ENCODE peak calls at places on chromosomes 3 and 15, in ten cellular contexts. F, S, Y, H, T, R, J, B, N and G are unnamed samples.

GRCh38 chr3:195181781-195182469 is 89.0 kb downstream of the XXYLT1 start:
- DNase-seq in Y (no peak), H (no peak), F (no peak), J (no peak), N (peak), B (no peak), S (no peak), T (no peak), R (no peak), G (no peak)

GRCh38 chr15:39084683-39085530 is 496.0 kb upstream of the THBS1 start:
- DNase-seq in B (no peak), N (peak), J (peak), T (peak), F (no peak), R (no peak), S (peak), H (no peak), Y (peak), G (peak)

GRCh38 chr15:72169921-72170611 is 27.5 kb downstream of the GRAMD2A start:
- DNase-seq in B (no peak), F (no peak), N (no peak), R (no peak), Y (no peak), J (no peak), H (peak), S (no peak), T (no peak), G (no peak)

GRCh38 chr15:88908697-88909621 is 4.2 kb downstream of the MFGE8 start:
- DNase-seq in Y (no peak), F (no peak), S (no peak), N (no peak), J (peak), R (peak), B (no peak), T (no peak), H (peak), G (no peak)

GRCh38 chr3:99633887-99634558 is 4.4 kb upstream of the COL8A1 start:
- DNase-seq in T (no peak), N (no peak), J (no peak), H (no peak), F (no peak), Y (no peak), R (no peak), B (no peak), S (peak), G (no peak)

GRCh38 chr15:40340740-40341400 is at the start of gene CCDC9B:
- DNase-seq in R (peak), F (no peak), B (no peak), T (peak), N (peak), Y (peak), S (no peak), H (peak), J (peak), G (no peak)

GRCh38 chr3:42010530-42010929 is 48.6 kb upstream of the ULK4 start:
- DNase-seq in F (no peak), B (no peak), Y (peak), T (no peak), N (no peak), R (no peak), H (no peak), J (no peak), S (no peak), G (no peak)

GRCh38 chr3:86793786-86794185 is 197.2 kb downstream of the VGLL3 start:
- DNase-seq in Y (peak), F (no peak), J (no peak), R (no peak), H (no peak), N (peak), T (no peak), B (no peak), S (no peak), G (no peak)

GRCh38 chr3:167489571-167489970 is 15.7 kb upstream of the SERPINI2 start:
- DNase-seq in J (no peak), B (no peak), R (no peak), N (no peak), S (no peak), F (no peak), T (no peak), H (no peak), Y (no peak), G (no peak)

GRCh38 chr3:4906107-4906621 is 73.1 kb upstream of the BHLHE40 start:
- DNase-seq in R (peak), N (peak), Y (peak), J (no peak), H (no peak), T (no peak), F (no peak), S (peak), B (no peak), G (peak)

DNA sequence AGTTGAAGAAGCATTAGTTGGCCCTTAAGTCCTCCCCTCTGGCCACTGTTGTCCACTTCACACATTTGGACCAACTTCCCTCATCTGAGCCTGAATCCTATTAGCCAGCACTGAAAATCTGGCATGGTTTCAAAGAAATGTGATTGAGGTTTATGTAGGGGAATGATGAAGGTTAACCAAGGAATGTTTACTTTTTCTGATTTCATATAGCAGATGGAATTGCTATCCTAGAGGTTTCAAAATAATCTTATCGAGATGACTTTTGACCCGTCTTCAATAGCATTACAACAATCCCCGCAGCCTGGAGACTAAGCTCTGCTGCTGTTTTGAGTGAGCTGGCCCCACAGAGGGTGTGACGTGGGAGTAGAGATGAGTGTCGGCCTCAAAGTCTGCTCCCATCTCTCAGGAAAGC is 200.8 kb upstream of the IL12A start:
- DNase-seq in Y (peak), R (no peak), H (no peak), S (no peak), F (no peak), B (no peak), N (peak), J (no peak), T (no peak), G (no peak)
- H3K4me3 ChIP-seq in Y (no peak), R (no peak), H (no peak), S (no peak), F (no peak), B (no peak), N (no peak), J (no peak), T (no peak), G (no peak)

DNA sequence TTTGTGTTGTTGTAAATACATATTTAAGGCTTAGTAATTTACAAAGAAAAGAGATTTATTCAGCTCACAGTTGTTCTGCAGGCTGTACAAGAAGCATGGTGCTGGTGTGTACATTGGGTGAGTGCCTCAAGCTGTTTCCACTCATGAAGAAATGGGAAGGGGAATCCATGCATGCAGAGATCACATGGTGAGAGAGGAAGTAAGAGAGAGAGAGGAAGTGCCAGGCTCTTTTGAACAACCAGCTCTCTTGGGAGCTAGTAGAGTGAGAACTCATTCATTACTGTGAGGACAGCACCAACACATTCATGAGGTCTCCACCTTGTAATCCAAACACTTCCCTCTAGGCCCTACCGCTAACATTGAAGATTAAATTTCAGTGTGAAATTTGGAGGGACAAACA is 909.2 kb downstream of the NSUN3 start:
- DNase-seq in R (no peak), H (no peak), F (no peak), J (no peak), T (no peak), N (no peak), Y (no peak), S (no peak), B (no peak), G (no peak)
- H3K4me3 ChIP-seq in R (no peak), H (no peak), F (no peak), J (no peak), T (no peak), N (no peak), Y (no peak), S (no peak), B (no peak), G (no peak)

DNA sequence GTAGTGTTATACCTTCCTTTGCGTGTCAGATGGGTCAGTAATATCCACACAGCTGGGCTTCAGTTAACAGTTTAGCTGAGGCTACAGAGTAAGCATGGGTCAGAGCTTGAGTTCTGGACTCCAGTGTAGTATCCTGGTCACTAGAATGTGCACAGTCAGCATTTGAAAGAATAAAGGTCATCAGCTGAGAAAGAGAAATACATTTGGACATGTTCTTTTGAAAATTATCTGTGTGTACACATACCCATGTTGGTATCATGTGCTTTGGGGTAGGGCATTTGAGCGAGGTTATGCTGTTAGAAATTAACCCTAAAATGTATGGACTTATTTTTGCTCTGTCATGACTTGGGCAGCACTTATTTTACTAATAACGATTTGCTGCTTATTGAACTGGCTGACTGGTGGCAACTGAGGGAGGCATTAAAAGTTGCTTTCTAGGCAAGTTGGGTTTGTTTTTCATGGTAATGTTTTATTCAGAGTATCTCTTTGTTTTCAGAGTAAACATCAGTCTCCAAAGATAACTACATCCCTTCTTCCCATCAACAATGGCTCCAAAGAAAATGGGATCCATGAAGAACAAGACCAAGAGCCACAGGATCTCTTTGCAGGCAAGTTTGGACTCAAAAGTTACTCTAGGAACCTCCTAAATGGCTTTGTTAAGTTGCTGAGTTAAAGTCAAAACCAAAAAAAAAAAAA is 16.4 kb downstream of the SNX1 start:
- DNase-seq in S (no peak), B (no peak), H (no peak), Y (no peak), R (no peak), J (no peak), N (peak), F (no peak), T (no peak), G (no peak)
- H3K4me3 ChIP-seq in S (no peak), B (no peak), H (no peak), Y (no peak), R (no peak), J (no peak), N (no peak), F (no peak), T (no peak), G (no peak)

DNA sequence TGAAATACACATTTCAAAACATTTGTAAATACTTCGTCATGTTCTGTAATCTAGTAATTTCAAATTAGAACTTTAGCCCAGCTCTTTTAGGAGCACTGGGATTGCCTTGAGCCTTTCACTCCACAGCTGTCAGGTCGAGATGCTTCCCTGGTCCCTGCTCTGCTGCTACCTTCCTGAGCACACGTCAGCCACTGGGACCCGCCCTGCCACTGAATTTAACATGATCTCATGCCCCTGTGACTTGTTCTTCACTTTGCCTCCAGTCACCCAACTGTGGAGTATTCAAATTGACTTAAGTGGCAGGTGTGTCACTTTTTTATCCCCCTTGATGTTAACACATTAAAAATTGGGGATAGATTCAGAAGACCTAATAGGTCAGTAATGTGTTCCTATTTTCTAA is 3.3 kb downstream of the ARRDC4 start:
- DNase-seq in S (no peak), T (no peak), F (no peak), R (no peak), N (no peak), Y (no peak), J (no peak), H (no peak), B (no peak), G (no peak)
- H3K4me3 ChIP-seq in S (no peak), T (no peak), F (no peak), R (no peak), N (no peak), Y (peak), J (no peak), H (no peak), B (no peak), G (no peak)

GRCh38 chr3:38460377-38461085 is 6.8 kb downstream of the ACVR2B start:
- DNase-seq in T (no peak), S (no peak), N (no peak), Y (no peak), B (no peak), R (no peak), J (no peak), F (no peak), H (no peak), G (no peak)

GRCh38 chr3:38461086-38461390 is 7.3 kb downstream of the ACVR2B start:
- DNase-seq in H (no peak), J (no peak), Y (no peak), B (no peak), S (no peak), R (no peak), T (no peak), N (no peak), F (no peak), G (no peak)

GRCh38 chr3:38457111-38458003 is 3.7 kb downstream of the ACVR2B start:
- DNase-seq in J (no peak), R (peak), N (no peak), Y (peak), B (no peak), F (no peak), S (no peak), T (no peak), H (no peak), G (no peak)

GRCh38 chr3:38459499-38460048 is 5.9 kb downstream of the ACVR2B start:
- DNase-seq in T (no peak), F (no peak), Y (no peak), H (no peak), B (no peak), N (no peak), J (no peak), S (no peak), R (no peak), G (no peak)

GRCh38 chr3:38458796-38459498 is 5.3 kb downstream of the ACVR2B start:
- DNase-seq in B (no peak), Y (peak), F (no peak), N (no peak), H (peak), S (no peak), R (no peak), T (no peak), J (peak), G (no peak)
- H3K4me3 ChIP-seq in B (no peak), Y (no peak), F (no peak), N (no peak), H (peak), S (no peak), R (no peak), T (peak), J (no peak), G (no peak)

GRCh38 chr3:78506038-78506437 is 1261.8 kb downstream of the ROBO1 start:
- DNase-seq in F (no peak), R (no peak), J (no peak), T (no peak), B (no peak), Y (no peak), S (no peak), N (no peak), H (no peak), G (no peak)

GRCh38 chr3:78507196-78507984 is 1260.4 kb downstream of the ROBO1 start:
- DNase-seq in B (no peak), H (no peak), F (no peak), N (no peak), S (no peak), Y (no peak), T (no peak), J (no peak), R (no peak), G (no peak)

GRCh38 chr3:78511840-78512239 is 1256.0 kb downstream of the ROBO1 start:
- DNase-seq in J (no peak), N (no peak), Y (no peak), H (no peak), T (no peak), F (no peak), R (no peak), B (no peak), S (no peak), G (no peak)

DNA sequence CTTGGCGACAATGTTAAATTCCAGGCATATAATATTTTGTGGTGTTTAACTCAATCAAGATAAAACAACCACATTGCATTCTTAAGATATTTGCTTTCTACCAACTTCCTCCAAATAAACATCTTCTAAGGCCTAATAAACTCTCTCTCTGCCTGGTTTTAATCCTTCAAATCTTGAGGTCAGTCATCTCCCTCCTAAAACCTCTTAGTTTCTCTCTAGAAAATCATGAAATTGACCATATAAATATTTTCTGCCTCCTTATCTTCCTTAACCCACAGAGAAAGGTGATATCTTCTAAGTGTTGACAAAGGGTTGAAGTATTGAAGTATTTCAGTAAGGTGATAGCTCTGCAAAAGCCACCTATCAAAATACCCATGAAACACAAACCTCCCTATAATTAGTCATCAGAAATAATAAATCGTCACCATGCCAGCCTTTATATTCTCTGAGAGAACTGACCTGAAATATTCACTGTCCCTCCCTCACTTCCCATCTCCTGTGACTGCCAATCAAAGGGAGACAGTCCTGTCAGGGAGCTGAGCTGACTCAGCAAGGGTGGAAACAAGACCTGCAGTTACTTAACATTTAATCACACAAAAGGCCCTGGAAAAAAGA is 1261.1 kb downstream of the ROBO1 start:
- DNase-seq in J (no peak), Y (no peak), B (no peak), T (no peak), F (no peak), N (no peak), S (no peak), R (no peak), H (no peak), G (no peak)
- H3K4me3 ChIP-seq in J (no peak), Y (no peak), B (no peak), T (no peak), F (no peak), N (no peak), S (no peak), R (no peak), H (no peak), G (no peak)

DNA sequence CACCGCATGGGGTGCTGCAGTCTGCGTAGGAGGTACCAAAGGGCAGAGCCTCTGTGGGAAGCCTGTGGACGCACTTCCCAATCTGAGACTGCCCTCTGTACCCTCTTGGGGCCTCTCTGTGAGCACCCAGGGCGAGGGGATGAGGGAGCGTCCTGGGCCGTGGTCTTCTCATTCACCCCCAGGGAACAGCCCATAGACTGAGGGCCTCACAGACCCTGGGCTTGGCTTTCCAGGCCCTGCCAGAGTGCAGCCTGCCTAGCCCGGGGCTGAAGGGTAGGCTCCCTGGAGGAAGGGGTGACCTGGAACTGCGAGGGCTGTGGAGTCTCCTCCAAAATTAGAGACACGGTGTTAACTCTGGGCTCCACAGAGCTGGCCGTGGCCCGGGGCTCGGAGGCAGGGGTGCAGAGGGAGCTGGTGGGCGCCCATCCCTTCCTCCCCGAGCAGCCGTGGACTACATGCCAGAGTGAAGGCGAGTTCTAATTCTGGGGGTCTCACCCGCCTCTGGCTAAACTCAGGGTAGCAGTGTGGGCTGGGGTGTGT is 468 bp upstream of the SPTBN5 start:
- DNase-seq in T (no peak), S (no peak), F (no peak), B (no peak), R (no peak), J (no peak), Y (no peak), N (no peak), H (no peak), G (no peak)
- H3K4me3 ChIP-seq in T (peak), S (peak), F (peak), B (no peak), R (no peak), J (no peak), Y (peak), N (peak), H (no peak), G (no peak)

DNA sequence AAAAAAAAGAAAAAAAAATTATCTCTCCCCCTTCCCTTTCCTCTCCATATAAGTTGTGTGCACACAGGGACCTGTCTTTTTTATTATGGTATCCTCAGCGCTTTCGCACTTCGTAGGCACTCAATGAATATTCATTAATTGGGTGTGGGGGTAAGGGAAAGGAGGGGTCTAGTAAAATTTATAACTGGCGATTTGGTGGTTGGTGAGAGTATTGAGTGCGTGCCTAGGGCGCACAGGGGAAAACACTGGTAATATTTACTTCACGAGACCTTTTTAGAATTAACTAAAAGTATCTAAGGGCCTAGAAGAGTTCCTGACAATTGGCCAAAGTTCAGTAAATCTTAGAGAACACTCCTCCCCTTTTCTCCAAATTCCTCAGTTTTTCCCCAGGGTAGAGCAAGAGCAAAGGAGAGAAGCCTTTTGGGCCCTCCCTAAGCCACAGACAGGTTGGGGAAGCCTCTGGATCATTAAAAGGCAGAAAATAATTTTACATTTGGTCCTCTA is 25.7 kb downstream of the TYRO3 start:
- DNase-seq in T (no peak), H (no peak), J (no peak), B (no peak), N (peak), R (no peak), Y (no peak), S (no peak), F (no peak), G (no peak)
- H3K4me3 ChIP-seq in T (peak), H (peak), J (peak), B (no peak), N (peak), R (no peak), Y (peak), S (no peak), F (no peak), G (no peak)

DNA sequence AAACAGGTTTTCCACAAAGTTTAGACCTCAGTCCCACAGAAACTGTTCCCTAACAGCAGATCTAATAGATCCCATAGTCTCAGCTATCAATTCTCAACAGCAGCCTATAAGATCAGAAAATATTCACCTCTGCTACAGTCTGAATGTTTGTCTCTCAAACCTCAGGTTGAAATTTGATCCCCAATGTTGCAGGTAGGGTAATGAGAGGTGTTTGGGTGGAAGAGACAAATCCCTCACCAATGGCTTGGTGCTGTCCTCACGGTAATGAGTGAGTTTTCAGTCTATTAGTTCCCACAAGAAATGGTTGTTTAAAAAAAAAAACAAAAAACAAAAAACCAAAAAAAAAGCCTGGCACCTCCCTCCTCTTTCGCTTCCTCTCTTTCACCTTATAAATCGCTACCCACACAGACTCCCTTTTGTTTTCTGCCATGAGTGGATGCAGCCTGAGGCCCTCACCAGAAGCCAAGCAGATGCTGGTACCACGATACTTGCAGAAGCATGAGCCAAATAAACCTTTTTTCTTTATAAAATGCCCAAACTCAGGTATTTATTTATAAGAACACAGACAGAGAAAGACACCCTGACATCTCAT is 14.2 kb downstream of the ZNF280D start:
- DNase-seq in B (no peak), F (no peak), J (no peak), Y (no peak), T (no peak), R (no peak), H (no peak), S (peak), N (no peak), G (no peak)
- H3K4me3 ChIP-seq in B (no peak), F (no peak), J (no peak), Y (no peak), T (no peak), R (no peak), H (no peak), S (no peak), N (no peak), G (no peak)